ENCODE peak calls at places on chromosomes 3 and 15, in ten cellular contexts. One of them, this sample, is unnamed.

GRCh38 chr15:25171856-25172687 is 217.3 kb downstream of the SNRPN start:
- DNase-seq in nephron progenitor cell: no peak
- DNase-seq in H1: no peak
- DNase-seq in AG04450: no peak
- DNase-seq in amygdala: no peak
- DNase-seq in psoas muscle: peak
- DNase-seq in skeletal muscle cell: no peak
- DNase-seq in SK-N-MC: no peak
- DNase-seq in Kasumi-1: no peak
- DNase-seq in A549: no peak
- DNase-seq in this sample: no peak

GRCh38 chr3:101574388-101575156 is 592 bp downstream of the PCNP start:
- DNase-seq in nephron progenitor cell: no peak
- DNase-seq in H1: no peak
- DNase-seq in AG04450: no peak
- DNase-seq in amygdala: peak
- DNase-seq in psoas muscle: peak
- DNase-seq in skeletal muscle cell: no peak
- DNase-seq in SK-N-MC: no peak
- DNase-seq in Kasumi-1: peak
- DNase-seq in A549: peak
- DNase-seq in this sample: no peak

GRCh38 chr15:89860851-89861360 is 32.9 kb downstream of the AP3S2 start:
- DNase-seq in nephron progenitor cell: no peak
- DNase-seq in H1: no peak
- DNase-seq in AG04450: no peak
- DNase-seq in amygdala: no peak
- DNase-seq in psoas muscle: no peak
- DNase-seq in skeletal muscle cell: no peak
- DNase-seq in SK-N-MC: no peak
- DNase-seq in Kasumi-1: no peak
- DNase-seq in A549: no peak
- DNase-seq in this sample: no peak

GRCh38 chr3:46503194-46503924 is 5.6 kb downstream of the RTP3 start:
- DNase-seq in nephron progenitor cell: no peak
- DNase-seq in H1: no peak
- DNase-seq in AG04450: no peak
- DNase-seq in amygdala: no peak
- DNase-seq in psoas muscle: no peak
- DNase-seq in skeletal muscle cell: no peak
- DNase-seq in SK-N-MC: no peak
- DNase-seq in Kasumi-1: no peak
- DNase-seq in A549: no peak
- DNase-seq in this sample: no peak

GRCh38 chr3:38313685-38314084 is 31.6 kb downstream of the SLC22A14 start:
- DNase-seq in nephron progenitor cell: no peak
- DNase-seq in H1: no peak
- DNase-seq in AG04450: no peak
- DNase-seq in amygdala: no peak
- DNase-seq in psoas muscle: no peak
- DNase-seq in skeletal muscle cell: no peak
- DNase-seq in SK-N-MC: no peak
- DNase-seq in Kasumi-1: peak
- DNase-seq in A549: no peak
- DNase-seq in this sample: no peak

GRCh38 chr3:128385080-128385832 is 81.4 kb downstream of the DNAJB8 start:
- DNase-seq in nephron progenitor cell: no peak
- DNase-seq in H1: no peak
- DNase-seq in AG04450: peak
- DNase-seq in amygdala: no peak
- DNase-seq in psoas muscle: peak
- DNase-seq in skeletal muscle cell: peak
- DNase-seq in SK-N-MC: no peak
- DNase-seq in Kasumi-1: no peak
- DNase-seq in A549: no peak
- DNase-seq in this sample: no peak

GRCh38 chr3:179027326-179027900 is 44.2 kb downstream of the ZMAT3 start:
- DNase-seq in nephron progenitor cell: peak
- DNase-seq in H1: no peak
- DNase-seq in AG04450: no peak
- DNase-seq in amygdala: no peak
- DNase-seq in psoas muscle: no peak
- DNase-seq in skeletal muscle cell: peak
- DNase-seq in SK-N-MC: no peak
- DNase-seq in Kasumi-1: no peak
- DNase-seq in A549: no peak
- DNase-seq in this sample: no peak

GRCh38 chr3:48966876-48967361 is 23.1 kb upstream of the P4HTM start:
- DNase-seq in nephron progenitor cell: no peak
- DNase-seq in H1: no peak
- DNase-seq in AG04450: no peak
- DNase-seq in amygdala: no peak
- DNase-seq in psoas muscle: peak
- DNase-seq in skeletal muscle cell: no peak
- DNase-seq in SK-N-MC: no peak
- DNase-seq in Kasumi-1: no peak
- DNase-seq in A549: no peak
- DNase-seq in this sample: no peak

GRCh38 chr3:117045143-117045542 is 335.6 kb downstream of the TUSC7 start:
- DNase-seq in nephron progenitor cell: peak
- DNase-seq in H1: peak
- DNase-seq in AG04450: no peak
- DNase-seq in amygdala: no peak
- DNase-seq in psoas muscle: peak
- DNase-seq in skeletal muscle cell: no peak
- DNase-seq in SK-N-MC: no peak
- DNase-seq in Kasumi-1: peak
- DNase-seq in A549: no peak
- DNase-seq in this sample: no peak

GRCh38 chr15:82063055-82063454 is 17.2 kb upstream of the MEX3B start:
- DNase-seq in nephron progenitor cell: no peak
- DNase-seq in H1: no peak
- DNase-seq in AG04450: no peak
- DNase-seq in amygdala: no peak
- DNase-seq in psoas muscle: no peak
- DNase-seq in skeletal muscle cell: no peak
- DNase-seq in SK-N-MC: no peak
- DNase-seq in Kasumi-1: no peak
- DNase-seq in A549: no peak
- DNase-seq in this sample: peak

GRCh38 chr3:190701096-190701532 is 161.4 kb downstream of the GMNC start:
- DNase-seq in nephron progenitor cell: peak
- DNase-seq in H1: peak
- DNase-seq in AG04450: no peak
- DNase-seq in amygdala: no peak
- DNase-seq in psoas muscle: no peak
- DNase-seq in skeletal muscle cell: peak
- DNase-seq in SK-N-MC: no peak
- DNase-seq in Kasumi-1: peak
- DNase-seq in A549: peak
- DNase-seq in this sample: no peak

GRCh38 chr3:129183569-129184395 is at the start of gene CNBP:
- DNase-seq in nephron progenitor cell: peak
- DNase-seq in H1: no peak
- DNase-seq in AG04450: peak
- DNase-seq in amygdala: peak
- DNase-seq in psoas muscle: peak
- DNase-seq in skeletal muscle cell: peak
- DNase-seq in SK-N-MC: peak
- DNase-seq in Kasumi-1: peak
- DNase-seq in A549: peak
- DNase-seq in this sample: peak

GRCh38 chr3:36405193-36405592 is 24.9 kb downstream of the STAC start:
- DNase-seq in nephron progenitor cell: no peak
- DNase-seq in H1: no peak
- DNase-seq in AG04450: no peak
- DNase-seq in amygdala: no peak
- DNase-seq in psoas muscle: no peak
- DNase-seq in skeletal muscle cell: no peak
- DNase-seq in SK-N-MC: no peak
- DNase-seq in Kasumi-1: no peak
- DNase-seq in A549: no peak
- DNase-seq in this sample: no peak

GRCh38 chr3:41175365-41175764 is 23.9 kb upstream of the CTNNB1 start:
- DNase-seq in nephron progenitor cell: no peak
- DNase-seq in H1: no peak
- DNase-seq in AG04450: no peak
- DNase-seq in amygdala: no peak
- DNase-seq in psoas muscle: no peak
- DNase-seq in skeletal muscle cell: no peak
- DNase-seq in SK-N-MC: no peak
- DNase-seq in Kasumi-1: no peak
- DNase-seq in A549: no peak
- DNase-seq in this sample: no peak

GRCh38 chr15:91158415-91159394 is 58.6 kb downstream of the SV2B start:
- DNase-seq in nephron progenitor cell: no peak
- DNase-seq in H1: no peak
- DNase-seq in AG04450: no peak
- DNase-seq in amygdala: no peak
- DNase-seq in psoas muscle: no peak
- DNase-seq in skeletal muscle cell: no peak
- DNase-seq in SK-N-MC: no peak
- DNase-seq in Kasumi-1: no peak
- DNase-seq in A549: no peak
- DNase-seq in this sample: no peak

GRCh38 chr15:41981373-41982132 is 9.2 kb upstream of the EHD4 start:
- DNase-seq in nephron progenitor cell: no peak
- DNase-seq in H1: no peak
- DNase-seq in AG04450: no peak
- DNase-seq in amygdala: no peak
- DNase-seq in psoas muscle: no peak
- DNase-seq in skeletal muscle cell: no peak
- DNase-seq in SK-N-MC: no peak
- DNase-seq in Kasumi-1: no peak
- DNase-seq in A549: no peak
- DNase-seq in this sample: no peak

GRCh38 chr15:75694241-75695182 is 18.1 kb downstream of the CSPG4 start:
- DNase-seq in nephron progenitor cell: peak
- DNase-seq in H1: no peak
- DNase-seq in AG04450: peak
- DNase-seq in amygdala: no peak
- DNase-seq in psoas muscle: peak
- DNase-seq in skeletal muscle cell: peak
- DNase-seq in SK-N-MC: no peak
- DNase-seq in Kasumi-1: peak
- DNase-seq in A549: peak
- DNase-seq in this sample: peak

GRCh38 chr3:184037816-184038215 is 6.3 kb downstream of the HTR3D start:
- DNase-seq in nephron progenitor cell: no peak
- DNase-seq in H1: no peak
- DNase-seq in AG04450: no peak
- DNase-seq in amygdala: no peak
- DNase-seq in psoas muscle: no peak
- DNase-seq in skeletal muscle cell: no peak
- DNase-seq in SK-N-MC: no peak
- DNase-seq in Kasumi-1: no peak
- DNase-seq in A549: no peak
- DNase-seq in this sample: no peak

GRCh38 chr3:32990116-32990515 is 38.7 kb downstream of the CCR4 start:
- DNase-seq in nephron progenitor cell: no peak
- DNase-seq in H1: no peak
- DNase-seq in AG04450: no peak
- DNase-seq in amygdala: no peak
- DNase-seq in psoas muscle: no peak
- DNase-seq in skeletal muscle cell: no peak
- DNase-seq in SK-N-MC: no peak
- DNase-seq in Kasumi-1: no peak
- DNase-seq in A549: no peak
- DNase-seq in this sample: no peak

GRCh38 chr15:51281368-51281967 is 56.9 kb downstream of the CYP19A1 start:
- DNase-seq in nephron progenitor cell: peak
- DNase-seq in H1: no peak
- DNase-seq in AG04450: no peak
- DNase-seq in amygdala: peak
- DNase-seq in psoas muscle: peak
- DNase-seq in skeletal muscle cell: no peak
- DNase-seq in SK-N-MC: no peak
- DNase-seq in Kasumi-1: peak
- DNase-seq in A549: peak
- DNase-seq in this sample: peak

GRCh38 chr15:60091150-60091549 is 87.0 kb downstream of the FOXB1 start:
- DNase-seq in nephron progenitor cell: no peak
- DNase-seq in H1: no peak
- DNase-seq in AG04450: peak
- DNase-seq in amygdala: no peak
- DNase-seq in psoas muscle: no peak
- DNase-seq in skeletal muscle cell: peak
- DNase-seq in SK-N-MC: no peak
- DNase-seq in Kasumi-1: no peak
- DNase-seq in A549: peak
- DNase-seq in this sample: no peak

GRCh38 chr3:186476044-186476468 is 68.1 kb downstream of the CRYGS start:
- DNase-seq in nephron progenitor cell: no peak
- DNase-seq in H1: no peak
- DNase-seq in AG04450: no peak
- DNase-seq in amygdala: no peak
- DNase-seq in psoas muscle: no peak
- DNase-seq in skeletal muscle cell: no peak
- DNase-seq in SK-N-MC: no peak
- DNase-seq in Kasumi-1: no peak
- DNase-seq in A549: no peak
- DNase-seq in this sample: no peak

GRCh38 chr3:122350814-122351418 is 25.9 kb downstream of the CSTA start:
- DNase-seq in nephron progenitor cell: no peak
- DNase-seq in H1: no peak
- DNase-seq in AG04450: peak
- DNase-seq in amygdala: no peak
- DNase-seq in psoas muscle: no peak
- DNase-seq in skeletal muscle cell: peak
- DNase-seq in SK-N-MC: no peak
- DNase-seq in Kasumi-1: no peak
- DNase-seq in A549: no peak
- DNase-seq in this sample: no peak

GRCh38 chr15:89761009-89761831 is 10.2 kb upstream of the MESP1 start:
- DNase-seq in nephron progenitor cell: no peak
- DNase-seq in H1: no peak
- DNase-seq in AG04450: no peak
- DNase-seq in amygdala: no peak
- DNase-seq in psoas muscle: no peak
- DNase-seq in skeletal muscle cell: no peak
- DNase-seq in SK-N-MC: no peak
- DNase-seq in Kasumi-1: no peak
- DNase-seq in A549: no peak
- DNase-seq in this sample: no peak

GRCh38 chr3:192482809-192483208 is 244.5 kb downstream of the FGF12 start:
- DNase-seq in nephron progenitor cell: no peak
- DNase-seq in H1: no peak
- DNase-seq in AG04450: no peak
- DNase-seq in amygdala: no peak
- DNase-seq in psoas muscle: no peak
- DNase-seq in skeletal muscle cell: peak
- DNase-seq in SK-N-MC: no peak
- DNase-seq in Kasumi-1: no peak
- DNase-seq in A549: no peak
- DNase-seq in this sample: no peak

GRCh38 chr15:45115312-45115820 is 1.2 kb downstream of the DUOXA2 start:
- DNase-seq in nephron progenitor cell: no peak
- DNase-seq in H1: no peak
- DNase-seq in AG04450: no peak
- DNase-seq in amygdala: no peak
- DNase-seq in psoas muscle: no peak
- DNase-seq in skeletal muscle cell: no peak
- DNase-seq in SK-N-MC: no peak
- DNase-seq in Kasumi-1: no peak
- DNase-seq in A549: no peak
- DNase-seq in this sample: no peak

GRCh38 chr3:147987549-147987948 is 578.4 kb downstream of the ZIC1 start:
- DNase-seq in nephron progenitor cell: no peak
- DNase-seq in H1: no peak
- DNase-seq in AG04450: no peak
- DNase-seq in amygdala: no peak
- DNase-seq in psoas muscle: no peak
- DNase-seq in skeletal muscle cell: no peak
- DNase-seq in SK-N-MC: no peak
- DNase-seq in Kasumi-1: no peak
- DNase-seq in A549: no peak
- DNase-seq in this sample: no peak

GRCh38 chr15:61185759-61186158 is 43.3 kb downstream of the RORA start:
- DNase-seq in nephron progenitor cell: no peak
- DNase-seq in H1: no peak
- DNase-seq in AG04450: no peak
- DNase-seq in amygdala: no peak
- DNase-seq in psoas muscle: no peak
- DNase-seq in skeletal muscle cell: no peak
- DNase-seq in SK-N-MC: no peak
- DNase-seq in Kasumi-1: no peak
- DNase-seq in A549: no peak
- DNase-seq in this sample: no peak